ENCODE peak calls at places on chromosomes 1 and 21, in ten cellular contexts. V is T-helper 9 cell, M is ovary, C is right cardiac atrium, E is left cardiac atrium, O is DMS153, F is EL, Q is Caco-2, A is endothelial cell, J is AG08396. G is an unnamed sample.
A peak's percentile ranks its signal among the peaks of the same experiment; 100 is the strongest.

GRCh38 chr1:72284398-72285073 is 2.2 kb upstream of the NEGR1 start:
- DNase-seq in V (no peak), M (peak; percentile 56), C (peak; percentile 48), E (peak; percentile 37), O (peak; percentile 58), F (peak; percentile 98), Q (peak; percentile 9), A (peak; percentile 57), J (peak; percentile 45), G (peak; percentile 81)

GRCh38 chr1:231139125-231139649 is 22.7 kb upstream of the TRIM67 start:
- DNase-seq in V (no peak), M (no peak), C (no peak), E (no peak), O (no peak), F (peak; percentile 85), Q (no peak), A (no peak), J (no peak), G (no peak)

GRCh38 chr1:223628858-223629257 is 36.6 kb downstream of the CAPN8 start:
- DNase-seq in V (no peak), M (no peak), C (no peak), E (no peak), O (no peak), F (no peak), Q (no peak), A (no peak), J (no peak), G (no peak)

GRCh38 chr21:35226960-35227741 is 178.0 kb upstream of the RUNX1 start:
- DNase-seq in V (peak; percentile 25), M (no peak), C (no peak), E (no peak), O (peak; percentile 81), F (no peak), Q (no peak), A (no peak), J (no peak), G (no peak)

GRCh38 chr1:244968431-244968830 is 104.1 kb upstream of the HNRNPU start:
- DNase-seq in V (no peak), M (no peak), C (peak; percentile 26), E (peak; percentile 31), O (no peak), F (no peak), Q (no peak), A (peak; percentile 43), J (no peak), G (peak; percentile 49)

GRCh38 chr1:155250246-155250632 is 5.0 kb downstream of the ENTREP3 start:
- DNase-seq in V (no peak), M (no peak), C (no peak), E (peak; percentile 33), O (no peak), F (no peak), Q (no peak), A (no peak), J (no peak), G (no peak)

GRCh38 chr1:49622877-49623276 is 400.9 kb downstream of the AGBL4 start:
- DNase-seq in V (no peak), M (no peak), C (no peak), E (no peak), O (no peak), F (no peak), Q (no peak), A (no peak), J (no peak), G (no peak)

GRCh38 chr1:230808268-230808872 is 60.0 kb downstream of the C1orf198 start:
- DNase-seq in V (no peak), M (no peak), C (no peak), E (no peak), O (no peak), F (no peak), Q (no peak), A (no peak), J (no peak), G (no peak)

GRCh38 chr21:37073417-37074194 is 552 bp downstream of the TTC3 start:
- DNase-seq in V (peak; percentile 57), M (peak; percentile 80), C (peak; percentile 64), E (peak; percentile 67), O (no peak), F (peak; percentile 43), Q (no peak), A (no peak), J (peak; percentile 29), G (no peak)

GRCh38 chr1:31784356-31785019 is 20.3 kb upstream of the ADGRB2 start:
- DNase-seq in V (no peak), M (no peak), C (no peak), E (no peak), O (no peak), F (no peak), Q (no peak), A (no peak), J (no peak), G (no peak)

GRCh38 chr1:174818951-174819350 is 180.8 kb upstream of the CACYBP start:
- DNase-seq in V (no peak), M (no peak), C (no peak), E (peak; percentile 36), O (no peak), F (peak; percentile 52), Q (no peak), A (no peak), J (no peak), G (no peak)

GRCh38 chr1:67429011-67429527 is 1.1 kb downstream of the SERBP1 start:
- DNase-seq in V (peak; percentile 4), M (no peak), C (no peak), E (peak; percentile 25), O (no peak), F (peak; percentile 22), Q (no peak), A (no peak), J (peak; percentile 32), G (no peak)

GRCh38 chr1:203480525-203481084 is 5.0 kb downstream of the PRELP start:
- DNase-seq in V (peak; percentile 49), M (peak; percentile 81), C (peak; percentile 58), E (peak; percentile 46), O (peak; percentile 94), F (peak; percentile 97), Q (no peak), A (no peak), J (peak; percentile 85), G (peak; percentile 80)

GRCh38 chr21:14987370-14988170 is 77.2 kb downstream of the NRIP1 start:
- DNase-seq in V (no peak), M (no peak), C (no peak), E (no peak), O (no peak), F (no peak), Q (peak; percentile 14), A (no peak), J (no peak), G (peak; percentile 97)

GRCh38 chr1:40078512-40079333 is 18.3 kb downstream of the PPT1 start:
- DNase-seq in V (peak; percentile 24), M (no peak), C (no peak), E (no peak), O (peak; percentile 57), F (peak; percentile 72), Q (peak; percentile 75), A (peak; percentile 76), J (peak; percentile 58), G (peak; percentile 87)

GRCh38 chr1:69567847-69568434 is at the start of gene LRRC7:
- DNase-seq in V (no peak), M (peak; percentile 11), C (peak; percentile 17), E (peak; percentile 31), O (peak; percentile 20), F (peak; percentile 4), Q (peak; percentile 42), A (peak; percentile 43), J (peak; percentile 15), G (peak; percentile 55)

GRCh38 chr1:186849824-186850223 is 21.1 kb downstream of the PLA2G4A start:
- DNase-seq in V (no peak), M (no peak), C (no peak), E (no peak), O (no peak), F (no peak), Q (no peak), A (no peak), J (no peak), G (no peak)

GRCh38 chr1:206012086-206012859 is 9.1 kb upstream of the RAB7B start:
- DNase-seq in V (no peak), M (no peak), C (peak; percentile 66), E (peak; percentile 76), O (no peak), F (no peak), Q (no peak), A (no peak), J (no peak), G (no peak)

GRCh38 chr1:234473123-234473522 is 5.9 kb downstream of the TARBP1 start:
- DNase-seq in V (no peak), M (no peak), C (no peak), E (no peak), O (no peak), F (no peak), Q (no peak), A (no peak), J (no peak), G (no peak)

GRCh38 chr1:202287196-202287595 is 54.5 kb downstream of the UBE2T start:
- DNase-seq in V (no peak), M (no peak), C (no peak), E (no peak), O (no peak), F (no peak), Q (no peak), A (no peak), J (no peak), G (no peak)

GRCh38 chr1:53336146-53336545 is 8.3 kb upstream of the LRP8 start:
- DNase-seq in V (no peak), M (no peak), C (no peak), E (no peak), O (no peak), F (no peak), Q (no peak), A (no peak), J (no peak), G (no peak)

GRCh38 chr1:12174789-12175455 is 8.1 kb downstream of the TNFRSF1B start:
- DNase-seq in V (no peak), M (no peak), C (peak; percentile 81), E (peak; percentile 81), O (no peak), F (no peak), Q (no peak), A (peak; percentile 43), J (no peak), G (peak; percentile 45)

GRCh38 chr1:167196185-167196584 is 24.5 kb upstream of the POU2F1 start:
- DNase-seq in V (no peak), M (no peak), C (no peak), E (no peak), O (no peak), F (peak; percentile 43), Q (no peak), A (no peak), J (no peak), G (no peak)

GRCh38 chr1:179127163-179127895 is 45.5 kb downstream of the TOR3A start:
- DNase-seq in V (no peak), M (no peak), C (no peak), E (no peak), O (no peak), F (peak; percentile 64), Q (no peak), A (no peak), J (no peak), G (peak; percentile 28)

GRCh38 chr1:53165408-53165961 is 23.0 kb upstream of the SLC1A7 start:
- DNase-seq in V (no peak), M (no peak), C (no peak), E (no peak), O (no peak), F (no peak), Q (no peak), A (no peak), J (no peak), G (no peak)

GRCh38 chr1:101371259-101371658 is 134.4 kb downstream of the S1PR1 start:
- DNase-seq in V (no peak), M (no peak), C (no peak), E (no peak), O (no peak), F (peak; percentile 84), Q (no peak), A (no peak), J (peak; percentile 37), G (peak; percentile 52)

GRCh38 chr1:153945131-153945794 is 1.3 kb downstream of the DENND4B start:
- DNase-seq in V (peak; percentile 76), M (peak; percentile 59), C (peak; percentile 64), E (peak; percentile 69), O (no peak), F (peak; percentile 22), Q (peak; percentile 34), A (no peak), J (peak; percentile 53), G (no peak)

GRCh38 chr1:184827600-184828368 is 73.1 kb upstream of the EDEM3 start:
- DNase-seq in V (no peak), M (no peak), C (no peak), E (no peak), O (no peak), F (peak; percentile 87), Q (no peak), A (no peak), J (peak; percentile 56), G (peak; percentile 86)

G was measured in mesendoderm.